ENCODE peak calls at places on chromosomes 4 and X, in nine cellular contexts. One of them, this sample, is unnamed. For H3K4me1 and H3K9me2, the result is how much of the 10 kb centered on the place peaks cover.

GRCh38 chr4:153962311-153963039 is 173.6 kb upstream of the SFRP2 start:
- DNase-seq in PC-9: no peak
- DNase-seq in hepatocyte: no peak
- DNase-seq in Karpas-422: no peak
- DNase-seq in GM23248: no peak
- DNase-seq in SK-N-SH: no peak
- DNase-seq in PC-3: no peak
- DNase-seq in OCI-LY7: no peak
- DNase-seq in MM.1S: no peak
- DNase-seq in this sample: no peak

GRCh38 chr4:139754913-139755312 is 89.3 kb downstream of the MGST2 start:
- DNase-seq in GM23248: no peak
- DNase-seq in hepatocyte: no peak
- DNase-seq in SK-N-SH: no peak
- DNase-seq in PC-9: no peak
- DNase-seq in PC-3: no peak
- DNase-seq in MM.1S: no peak
- DNase-seq in OCI-LY7: no peak
- DNase-seq in Karpas-422: no peak
- DNase-seq in this sample: no peak

GRCh38 chrX:41889317-41890025 is 33.9 kb downstream of the CASK start:
- DNase-seq in PC-9: peak
- DNase-seq in GM23248: peak
- DNase-seq in Karpas-422: no peak
- DNase-seq in hepatocyte: no peak
- DNase-seq in PC-3: peak
- DNase-seq in MM.1S: no peak
- DNase-seq in SK-N-SH: no peak
- DNase-seq in OCI-LY7: no peak
- DNase-seq in this sample: no peak

GRCh38 chr4:186693159-186693815 is 30.4 kb downstream of the FAT1 start:
- DNase-seq in MM.1S: no peak
- DNase-seq in SK-N-SH: no peak
- DNase-seq in Karpas-422: no peak
- DNase-seq in PC-3: peak
- DNase-seq in PC-9: no peak
- DNase-seq in OCI-LY7: no peak
- DNase-seq in GM23248: peak
- DNase-seq in hepatocyte: no peak
- DNase-seq in this sample: no peak

GRCh38 chrX:26651755-26652154 is 435.8 kb downstream of the MAGEB5 start:
- DNase-seq in PC-9: no peak
- DNase-seq in Karpas-422: peak
- DNase-seq in OCI-LY7: peak
- DNase-seq in MM.1S: peak
- DNase-seq in SK-N-SH: no peak
- DNase-seq in GM23248: no peak
- DNase-seq in hepatocyte: no peak
- DNase-seq in PC-3: peak
- DNase-seq in this sample: no peak

GRCh38 chrX:78333521-78333920 is 6.1 kb upstream of the CYSLTR1 start:
- DNase-seq in OCI-LY7: peak
- DNase-seq in hepatocyte: no peak
- DNase-seq in SK-N-SH: no peak
- DNase-seq in PC-3: peak
- DNase-seq in MM.1S: peak
- DNase-seq in GM23248: no peak
- DNase-seq in Karpas-422: no peak
- DNase-seq in PC-9: no peak
- DNase-seq in this sample: peak

GRCh38 chr4:7642764-7643495 is 208.2 kb upstream of the PSAPL1 start:
- DNase-seq in PC-9: no peak
- DNase-seq in SK-N-SH: no peak
- DNase-seq in PC-3: no peak
- DNase-seq in GM23248: no peak
- DNase-seq in MM.1S: no peak
- DNase-seq in hepatocyte: no peak
- DNase-seq in Karpas-422: no peak
- DNase-seq in OCI-LY7: no peak
- DNase-seq in this sample: no peak

GRCh38 chr4:68249434-68249833 is 3.9 kb upstream of the TMPRSS11B start:
- DNase-seq in PC-9: no peak
- DNase-seq in SK-N-SH: no peak
- DNase-seq in OCI-LY7: no peak
- DNase-seq in hepatocyte: no peak
- DNase-seq in GM23248: no peak
- DNase-seq in PC-3: no peak
- DNase-seq in MM.1S: peak
- DNase-seq in Karpas-422: no peak
- DNase-seq in this sample: no peak

GRCh38 chrX:106246511-106246910 is 78.4 kb downstream of the PWWP3B start:
- DNase-seq in GM23248: no peak
- DNase-seq in Karpas-422: no peak
- DNase-seq in OCI-LY7: no peak
- DNase-seq in SK-N-SH: no peak
- DNase-seq in PC-9: no peak
- DNase-seq in PC-3: peak
- DNase-seq in hepatocyte: no peak
- DNase-seq in MM.1S: no peak
- DNase-seq in this sample: no peak

GRCh38 chr4:102328045-102328444 is 17.2 kb downstream of the SLC39A8 start:
- DNase-seq in OCI-LY7: no peak
- DNase-seq in PC-3: peak
- DNase-seq in GM23248: peak
- DNase-seq in MM.1S: no peak
- DNase-seq in Karpas-422: no peak
- DNase-seq in PC-9: no peak
- DNase-seq in SK-N-SH: no peak
- DNase-seq in hepatocyte: no peak
- DNase-seq in this sample: no peak

GRCh38 chr4:7649741-7650531 is 215.2 kb upstream of the PSAPL1 start:
- DNase-seq in Karpas-422: no peak
- DNase-seq in PC-3: peak
- DNase-seq in hepatocyte: no peak
- DNase-seq in OCI-LY7: peak
- DNase-seq in GM23248: peak
- DNase-seq in MM.1S: no peak
- DNase-seq in PC-9: peak
- DNase-seq in SK-N-SH: no peak
- DNase-seq in this sample: no peak

GRCh38 chr4:146099585-146099984 is 75.9 kb upstream of the LSM6 start:
- DNase-seq in PC-9: no peak
- DNase-seq in Karpas-422: peak
- DNase-seq in GM23248: no peak
- DNase-seq in PC-3: no peak
- DNase-seq in SK-N-SH: no peak
- DNase-seq in OCI-LY7: no peak
- DNase-seq in MM.1S: no peak
- DNase-seq in hepatocyte: no peak
- DNase-seq in this sample: no peak

GRCh38 chr4:168451744-168452394 is 28.4 kb downstream of the DDX60L start:
- DNase-seq in PC-3: peak
- DNase-seq in hepatocyte: peak
- DNase-seq in MM.1S: no peak
- DNase-seq in SK-N-SH: no peak
- DNase-seq in Karpas-422: no peak
- DNase-seq in OCI-LY7: no peak
- DNase-seq in PC-9: peak
- DNase-seq in GM23248: peak
- DNase-seq in this sample: no peak

GRCh38 chr4:109406337-109406931 is 27.2 kb upstream of the SEC24B start:
- DNase-seq in GM23248: peak
- DNase-seq in MM.1S: peak
- DNase-seq in Karpas-422: peak
- DNase-seq in PC-9: no peak
- DNase-seq in SK-N-SH: peak
- DNase-seq in PC-3: peak
- DNase-seq in hepatocyte: peak
- DNase-seq in OCI-LY7: peak
- DNase-seq in this sample: peak

GRCh38 chr4:88457307-88458090 is 580 bp downstream of the HERC5 start:
- DNase-seq in SK-N-SH: peak
- DNase-seq in MM.1S: peak
- DNase-seq in PC-9: no peak
- DNase-seq in hepatocyte: peak
- DNase-seq in Karpas-422: no peak
- DNase-seq in OCI-LY7: no peak
- DNase-seq in GM23248: peak
- DNase-seq in PC-3: peak
- DNase-seq in this sample: peak

GRCh38 chr4:115229873-115230272 is 116.5 kb upstream of the NDST4 start:
- DNase-seq in PC-9: no peak
- DNase-seq in PC-3: no peak
- DNase-seq in hepatocyte: no peak
- DNase-seq in Karpas-422: no peak
- DNase-seq in OCI-LY7: no peak
- DNase-seq in GM23248: no peak
- DNase-seq in MM.1S: peak
- DNase-seq in SK-N-SH: no peak
- DNase-seq in this sample: no peak
- H3K4me1 ChIP-seq in PC-9: under half
- H3K4me1 ChIP-seq in PC-3: under half
- H3K4me1 ChIP-seq in hepatocyte: under half
- H3K4me1 ChIP-seq in Karpas-422: under half
- H3K4me1 ChIP-seq in OCI-LY7: under half
- H3K4me1 ChIP-seq in GM23248: under half
- H3K4me1 ChIP-seq in MM.1S: under half
- H3K4me1 ChIP-seq in SK-N-SH: under half
- H3K4me1 ChIP-seq in this sample: under half

GRCh38 chr4:54676062-54676461 is 18.3 kb downstream of the KIT start:
- DNase-seq in Karpas-422: no peak
- DNase-seq in GM23248: no peak
- DNase-seq in hepatocyte: no peak
- DNase-seq in PC-3: no peak
- DNase-seq in MM.1S: no peak
- DNase-seq in SK-N-SH: no peak
- DNase-seq in OCI-LY7: no peak
- DNase-seq in PC-9: no peak
- DNase-seq in this sample: peak

GRCh38 chr4:54677853-54678650 is 20.3 kb downstream of the KIT start:
- DNase-seq in Karpas-422: no peak
- DNase-seq in hepatocyte: no peak
- DNase-seq in PC-9: no peak
- DNase-seq in OCI-LY7: no peak
- DNase-seq in PC-3: no peak
- DNase-seq in SK-N-SH: no peak
- DNase-seq in MM.1S: no peak
- DNase-seq in GM23248: no peak
- DNase-seq in this sample: no peak

GRCh38 chr4:54678826-54679225 is 21.1 kb downstream of the KIT start:
- DNase-seq in MM.1S: no peak
- DNase-seq in SK-N-SH: no peak
- DNase-seq in PC-9: no peak
- DNase-seq in hepatocyte: no peak
- DNase-seq in PC-3: no peak
- DNase-seq in OCI-LY7: no peak
- DNase-seq in Karpas-422: no peak
- DNase-seq in GM23248: no peak
- DNase-seq in this sample: peak

DNA sequence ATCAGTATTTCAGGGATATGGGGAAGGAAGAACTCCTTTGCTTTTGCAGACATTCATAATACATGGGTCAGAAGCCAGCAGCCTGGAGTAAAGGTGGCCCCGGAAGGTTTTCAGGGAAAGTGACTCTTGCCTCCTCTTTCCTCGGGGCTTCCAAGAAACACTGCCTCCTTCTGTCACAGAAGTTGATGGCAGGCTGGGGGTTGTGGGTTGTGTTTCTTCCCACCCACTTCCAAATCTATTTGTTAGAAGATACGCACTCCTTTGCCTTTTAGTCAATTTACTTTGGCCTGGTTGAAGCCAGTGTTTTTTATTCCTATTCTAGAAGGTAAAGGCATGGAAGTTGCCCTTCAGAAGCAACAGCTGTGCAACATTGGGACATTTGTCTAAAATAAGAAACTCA is 19.7 kb downstream of the KIT start:
- DNase-seq in SK-N-SH: no peak
- DNase-seq in PC-3: no peak
- DNase-seq in hepatocyte: no peak
- DNase-seq in PC-9: no peak
- DNase-seq in GM23248: no peak
- DNase-seq in MM.1S: no peak
- DNase-seq in OCI-LY7: no peak
- DNase-seq in Karpas-422: no peak
- DNase-seq in this sample: peak
- H3K9me2 ChIP-seq in SK-N-SH: under half
- H3K9me2 ChIP-seq in PC-3: under half
- H3K9me2 ChIP-seq in hepatocyte: under half
- H3K9me2 ChIP-seq in PC-9: under half
- H3K9me2 ChIP-seq in GM23248: under half
- H3K9me2 ChIP-seq in MM.1S: under half
- H3K9me2 ChIP-seq in OCI-LY7: under half
- H3K9me2 ChIP-seq in Karpas-422: under half
- H3K9me2 ChIP-seq in this sample: under half

DNA sequence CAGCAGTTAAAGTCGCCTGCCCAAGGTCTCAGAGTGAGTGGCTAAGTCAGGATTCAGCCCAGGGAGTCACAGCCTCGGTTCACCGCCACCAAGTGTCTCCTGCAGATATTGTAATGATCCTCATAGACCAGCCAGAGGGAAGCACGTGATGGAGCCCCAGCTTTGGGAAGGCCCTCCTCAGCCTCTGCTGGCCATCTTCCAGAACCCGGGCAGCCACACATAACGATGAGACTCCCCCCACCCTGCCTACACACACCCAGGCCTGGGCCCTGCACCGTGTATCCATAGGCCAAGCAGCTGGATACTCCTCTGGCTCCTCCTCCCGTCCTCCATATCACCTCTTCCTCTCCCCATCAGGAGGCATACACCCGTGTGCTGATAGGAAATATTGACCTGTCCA is 19.6 kb upstream of the SASH3 start:
- DNase-seq in hepatocyte: no peak
- DNase-seq in MM.1S: no peak
- DNase-seq in PC-9: no peak
- DNase-seq in OCI-LY7: no peak
- DNase-seq in GM23248: no peak
- DNase-seq in Karpas-422: no peak
- DNase-seq in SK-N-SH: no peak
- DNase-seq in PC-3: no peak
- DNase-seq in this sample: no peak
- H3K4me1 ChIP-seq in hepatocyte: under half
- H3K4me1 ChIP-seq in MM.1S: under half
- H3K4me1 ChIP-seq in PC-9: under half
- H3K4me1 ChIP-seq in OCI-LY7: half or more
- H3K4me1 ChIP-seq in GM23248: under half
- H3K4me1 ChIP-seq in Karpas-422: under half
- H3K4me1 ChIP-seq in SK-N-SH: under half
- H3K4me1 ChIP-seq in PC-3: under half
- H3K4me1 ChIP-seq in this sample: under half

GRCh38 chr4:24702266-24702665 is 93.1 kb upstream of the SOD3 start:
- DNase-seq in PC-3: no peak
- DNase-seq in SK-N-SH: no peak
- DNase-seq in Karpas-422: no peak
- DNase-seq in OCI-LY7: no peak
- DNase-seq in GM23248: no peak
- DNase-seq in PC-9: no peak
- DNase-seq in MM.1S: no peak
- DNase-seq in hepatocyte: no peak
- DNase-seq in this sample: no peak
- H3K9me2 ChIP-seq in PC-3: under half
- H3K9me2 ChIP-seq in SK-N-SH: under half
- H3K9me2 ChIP-seq in Karpas-422: under half
- H3K9me2 ChIP-seq in OCI-LY7: under half
- H3K9me2 ChIP-seq in GM23248: under half
- H3K9me2 ChIP-seq in PC-9: under half
- H3K9me2 ChIP-seq in MM.1S: under half
- H3K9me2 ChIP-seq in hepatocyte: under half
- H3K9me2 ChIP-seq in this sample: under half